ENCODE peak calls at places on chromosomes 12 and 14, in seven cellular contexts. P is endothelial cell, Y is neural progenitor cell, J is suprapubic skin, N is upper lobe of left lung, V is cardiac muscle cell, U is nephron progenitor cell. Z is an unnamed sample.

GRCh38 chr12:98399532-98399931 is 115.9 kb upstream of the TMPO start:
- DNase-seq in N (peak), V (no peak), U (peak), P (no peak), J (no peak), Y (peak), Z (peak)

GRCh38 chr12:119931402-119931801 is 54.3 kb upstream of the CIT start:
- DNase-seq in V (no peak), U (no peak), N (no peak), P (no peak), Y (no peak), J (no peak), Z (no peak)

GRCh38 chr14:41636492-41637392 is 30.1 kb downstream of the LRFN5 start:
- DNase-seq in Y (no peak), V (no peak), N (no peak), U (no peak), J (no peak), P (no peak), Z (no peak)

GRCh38 chr12:16562413-16562812 is 43.5 kb downstream of the LMO3 start:
- DNase-seq in Y (no peak), P (no peak), V (no peak), N (no peak), U (peak), J (no peak), Z (no peak)

GRCh38 chr12:2680676-2681039 is 114.1 kb upstream of the FKBP4 start:
- DNase-seq in Y (no peak), J (no peak), N (no peak), P (no peak), V (no peak), U (no peak), Z (no peak)

GRCh38 chr14:64604854-64605253 is 55.1 kb downstream of the PPP1R36 start:
- DNase-seq in N (no peak), P (no peak), Y (no peak), V (no peak), J (no peak), U (no peak), Z (no peak)

GRCh38 chr14:68097727-68098126 is 278.1 kb downstream of the RAD51B start:
- DNase-seq in V (no peak), Y (no peak), J (no peak), U (no peak), P (no peak), N (no peak), Z (no peak)

GRCh38 chr14:69815556-69815955 is 18.5 kb upstream of the SLC10A1 start:
- DNase-seq in Y (no peak), V (no peak), N (no peak), U (no peak), P (no peak), J (no peak), Z (no peak)

GRCh38 chr12:121711925-121712461 is 559 bp upstream of the TMEM120B start:
- DNase-seq in N (no peak), Y (peak), V (peak), P (no peak), U (peak), J (peak), Z (peak)

GRCh38 chr12:63084501-63084900 is 66.5 kb downstream of the AVPR1A start:
- DNase-seq in N (no peak), V (no peak), U (no peak), P (no peak), Y (no peak), J (no peak), Z (no peak)

GRCh38 chr12:31989987-31990386 is 30.8 kb downstream of the RESF1 start:
- DNase-seq in N (no peak), P (no peak), J (no peak), U (no peak), Y (no peak), V (no peak), Z (no peak)

GRCh38 chr12:113537751-113538087 is 66.0 kb upstream of the LHX5 start:
- DNase-seq in U (no peak), Y (no peak), V (no peak), J (no peak), N (no peak), P (no peak), Z (no peak)

GRCh38 chr14:85867450-85867849 is 337.5 kb downstream of the FLRT2 start:
- DNase-seq in Y (no peak), U (no peak), V (no peak), P (peak), J (no peak), N (no peak), Z (no peak)

GRCh38 chr14:81313775-81314429 is 86.2 kb downstream of the STON2 start:
- DNase-seq in J (no peak), Y (no peak), V (no peak), P (no peak), U (no peak), N (no peak), Z (no peak)

GRCh38 chr14:91873476-91874265 is 6.3 kb upstream of the TC2N start:
- DNase-seq in J (no peak), U (no peak), Y (no peak), P (no peak), N (peak), V (no peak), Z (peak)

GRCh38 chr14:62162998-62163589 is 400.9 kb downstream of the SNAPC1 start:
- DNase-seq in V (peak), N (no peak), Y (peak), U (peak), P (peak), J (no peak), Z (peak)

GRCh38 chr12:43378448-43378847 is 173.6 kb downstream of the ADAMTS20 start:
- DNase-seq in J (no peak), N (no peak), U (no peak), V (no peak), Y (no peak), P (no peak), Z (no peak)

GRCh38 chr14:65604535-65604934 is 192.0 kb downstream of the FUT8 start:
- DNase-seq in P (no peak), V (no peak), U (no peak), Y (no peak), J (no peak), N (no peak), Z (no peak)

GRCh38 chr14:65599375-65599774 is 186.8 kb downstream of the FUT8 start:
- DNase-seq in V (no peak), U (no peak), N (no peak), Y (no peak), J (no peak), P (no peak), Z (no peak)

GRCh38 chr14:65600742-65601141 is 188.2 kb downstream of the FUT8 start:
- DNase-seq in N (no peak), U (no peak), J (no peak), Y (no peak), P (no peak), V (no peak), Z (no peak)

GRCh38 chr14:65604946-65605345 is 192.4 kb downstream of the FUT8 start:
- DNase-seq in P (no peak), J (no peak), U (no peak), V (no peak), Y (no peak), N (no peak), Z (no peak)
- TF ChIP-seq CTCF in P (no peak), J (no peak), U (no peak), V (no peak), Y (no peak), N (no peak), Z (no peak)

GRCh38 chr14:76780875-76781647 is 19.8 kb downstream of the VASH1 start:
- DNase-seq in P (no peak), U (no peak), N (no peak), J (no peak), V (no peak), Y (no peak), Z (no peak)
- TF ChIP-seq CTCF in P (no peak), U (no peak), N (no peak), J (no peak), V (no peak), Y (no peak), Z (no peak)

DNA sequence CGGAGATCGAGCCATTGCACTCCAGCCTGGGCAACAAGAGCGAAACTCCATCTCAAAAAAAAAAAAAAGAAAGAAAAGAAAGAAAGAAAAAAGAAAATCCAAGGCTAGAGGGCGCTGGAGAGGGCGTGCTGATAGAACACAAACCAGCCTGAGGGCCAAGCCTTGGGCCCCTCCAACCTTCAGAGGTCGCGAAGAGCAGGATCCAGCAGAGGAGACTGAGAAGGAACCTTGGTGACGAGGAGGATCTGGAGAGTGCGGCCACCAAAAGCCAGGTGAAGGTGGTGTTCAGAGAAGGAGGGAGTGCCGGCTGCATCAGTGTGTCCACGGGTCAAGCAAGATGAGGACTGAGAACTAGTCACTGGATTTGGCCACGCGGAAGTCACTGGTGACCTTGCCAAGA is 4.1 kb upstream of the DYNC1H1 start:
- DNase-seq in P (peak), U (no peak), Y (peak), J (no peak), V (peak), N (no peak), Z (no peak)
- TF ChIP-seq CTCF in P (peak), U (peak), Y (peak), J (no peak), V (peak), N (peak), Z (peak)

DNA sequence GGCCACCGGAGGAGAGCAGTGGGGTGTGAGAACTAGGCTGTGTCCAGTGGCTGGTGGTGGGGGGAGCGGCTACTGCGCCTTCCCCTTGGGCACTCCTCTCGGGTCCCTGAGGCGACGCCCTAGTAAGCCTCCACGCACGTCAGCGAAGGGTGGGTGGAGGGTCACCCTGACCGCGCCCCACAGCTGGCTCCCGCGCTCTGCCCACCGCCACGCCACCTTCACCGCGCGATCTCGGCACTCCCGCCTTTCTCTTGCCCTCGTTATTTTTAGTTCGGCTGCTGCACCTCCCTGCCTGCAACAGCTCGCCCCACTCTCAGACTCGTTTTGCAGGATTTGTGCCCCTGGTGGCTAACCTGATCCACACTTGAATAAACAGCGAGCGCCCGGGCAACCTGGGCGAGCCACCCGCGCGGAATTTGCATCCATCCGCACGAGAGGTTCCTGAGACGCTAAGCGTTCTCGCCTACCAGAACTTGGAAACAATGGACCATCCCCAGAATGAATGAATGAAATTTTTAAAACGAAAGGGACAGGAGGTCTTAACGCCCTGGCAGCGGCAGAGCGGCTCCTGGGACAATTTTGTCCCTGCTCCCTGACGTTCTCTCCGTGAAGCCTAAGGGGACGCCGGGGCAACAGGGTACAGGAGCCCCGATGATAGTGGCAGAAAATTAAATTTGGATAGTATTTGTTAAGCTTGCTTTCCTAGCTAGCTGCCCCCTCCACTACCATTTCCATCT is 7.0 kb upstream of the BMP4 start:
- DNase-seq in N (peak), V (peak), U (peak), P (peak), J (peak), Y (peak), Z (no peak)
- TF ChIP-seq CTCF in N (peak), V (peak), U (peak), P (peak), J (peak), Y (peak), Z (peak)

GRCh38 chr14:26163761-26164160 is 434.1 kb downstream of the NOVA1 start:
- DNase-seq in J (no peak), Y (peak), U (no peak), N (no peak), P (peak), V (peak), Z (no peak)
- TF ChIP-seq CTCF in J (no peak), Y (peak), U (peak), N (peak), P (peak), V (peak), Z (peak)

GRCh38 chr14:45114327-45114726 is 20.0 kb downstream of the FKBP3 start:
- DNase-seq in V (no peak), Y (no peak), N (no peak), U (no peak), J (no peak), P (no peak), Z (no peak)
- TF ChIP-seq CTCF in V (no peak), Y (no peak), N (no peak), U (no peak), J (no peak), P (no peak), Z (no peak)

GRCh38 chr14:54867011-54867410 is 35.6 kb downstream of the GCH1 start:
- DNase-seq in N (no peak), U (no peak), J (no peak), P (no peak), Y (no peak), V (peak), Z (no peak)

GRCh38 chr14:54864526-54864925 is 38.1 kb downstream of the GCH1 start:
- DNase-seq in Y (no peak), P (no peak), U (no peak), J (no peak), V (no peak), N (no peak), Z (no peak)

DNA sequence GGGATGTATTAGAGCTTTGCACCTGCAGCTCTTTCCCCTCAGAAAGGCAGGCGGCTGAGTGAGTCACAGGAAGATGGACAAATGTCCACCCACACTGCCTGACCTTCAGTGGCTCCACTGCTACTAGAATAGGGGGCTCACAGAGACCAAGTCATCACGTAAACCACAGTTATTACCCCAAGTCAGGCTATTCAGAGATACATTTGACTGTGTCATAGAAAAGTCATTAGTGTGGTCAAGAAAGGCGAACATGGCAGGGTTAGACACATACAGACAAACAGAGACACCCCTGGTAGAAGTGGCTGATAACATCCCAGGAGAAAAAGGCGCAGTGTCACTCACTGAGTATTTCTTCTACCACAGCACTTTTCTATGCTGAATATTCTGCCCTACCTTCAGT is 36.0 kb downstream of the GCH1 start:
- DNase-seq in N (no peak), P (no peak), V (no peak), Y (no peak), U (no peak), J (no peak), Z (peak)
- TF ChIP-seq CTCF in N (no peak), P (no peak), V (no peak), Y (no peak), U (no peak), J (no peak), Z (no peak)

GRCh38 chr14:94407906-94408305 is 19.5 kb upstream of the SERPINA1 start:
- DNase-seq in V (no peak), P (no peak), Y (no peak), J (no peak), N (no peak), U (no peak), Z (no peak)

GRCh38 chr14:94408546-94409095 is 20.2 kb upstream of the SERPINA1 start:
- DNase-seq in P (no peak), N (no peak), V (no peak), J (no peak), U (no peak), Y (no peak), Z (no peak)

GRCh38 chr14:94411638-94412037 is 23.2 kb upstream of the SERPINA1 start:
- DNase-seq in J (no peak), N (peak), P (no peak), U (no peak), V (no peak), Y (no peak), Z (no peak)

GRCh38 chr14:94412671-94413638 is 24.6 kb upstream of the SERPINA1 start:
- DNase-seq in J (no peak), U (no peak), N (peak), Y (no peak), P (no peak), V (no peak), Z (no peak)
- TF ChIP-seq CTCF in J (no peak), U (no peak), N (peak), Y (peak), P (no peak), V (peak), Z (peak)

DNA sequence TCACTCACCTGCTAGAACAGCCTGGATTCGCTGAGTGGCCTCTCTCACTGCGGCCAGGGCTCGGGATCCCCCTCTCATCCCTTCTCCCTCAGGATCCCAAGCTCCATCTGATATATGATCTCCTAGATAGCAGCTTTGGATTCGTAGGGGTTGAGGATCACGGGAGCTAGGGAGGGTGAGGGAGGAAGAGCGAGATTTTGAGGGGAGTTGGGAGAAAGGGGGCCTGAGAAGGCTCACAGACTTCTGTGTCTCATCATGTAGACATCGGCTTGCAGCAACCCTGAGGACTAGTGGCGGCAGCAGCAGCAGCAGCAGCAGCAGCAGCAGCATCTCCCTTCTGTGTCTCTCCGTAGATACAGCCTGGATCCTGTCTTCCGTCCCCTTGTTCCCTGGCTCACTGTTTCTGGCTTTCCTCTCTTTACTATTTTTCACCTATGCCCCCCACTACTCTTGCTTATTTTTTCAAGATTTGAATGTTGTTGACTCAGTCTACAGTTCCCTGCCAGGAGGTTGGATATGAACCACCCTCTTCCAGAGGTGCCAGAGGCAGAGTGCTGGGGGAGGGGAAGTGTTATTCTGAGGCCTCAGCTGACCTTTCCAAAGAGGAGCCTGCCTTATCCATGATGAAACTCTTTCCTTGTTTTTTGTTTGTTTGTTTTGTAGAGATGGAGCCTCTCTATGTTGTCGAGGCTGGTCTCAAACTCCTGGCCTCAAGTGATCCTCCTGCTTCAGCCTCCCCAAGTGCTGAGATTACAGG is at the start of gene CIROP:
- DNase-seq in J (no peak), Y (no peak), V (no peak), U (no peak), P (no peak), N (no peak), Z (no peak)
- TF ChIP-seq CTCF in J (no peak), Y (no peak), V (no peak), U (no peak), P (no peak), N (no peak), Z (no peak)

DNA sequence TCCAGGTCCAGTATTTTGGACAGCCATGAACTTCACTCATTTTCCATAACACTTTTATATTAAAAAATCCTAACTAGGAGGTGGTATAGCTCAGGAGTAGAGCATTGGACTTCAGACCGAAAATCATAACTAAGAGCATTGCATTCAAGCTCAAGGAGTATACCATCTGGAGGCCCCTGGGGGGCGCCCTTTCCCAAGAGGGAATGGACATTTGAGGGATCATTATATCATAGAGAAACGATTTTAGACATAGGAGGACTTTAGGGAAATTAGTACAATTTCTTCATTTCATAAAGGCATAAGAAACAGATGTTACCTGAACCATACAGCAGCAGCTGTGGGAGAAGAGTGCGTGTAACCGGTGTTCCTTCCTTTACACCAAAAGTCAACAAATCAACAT is 5.2 kb upstream of the ATG14 start:
- DNase-seq in N (no peak), Y (peak), P (peak), J (no peak), U (peak), V (peak), Z (no peak)
- TF ChIP-seq CTCF in N (no peak), Y (peak), P (peak), J (no peak), U (peak), V (peak), Z (peak)

Z was measured in GM13977.